ENCODE peak calls at places on chromosome 20, in seven cellular contexts. B is MM.1S, D is IMR-90, J is kidney, P is H9, N is fibroblast of lung, Z is GM12878. K is an unnamed sample.

GRCh38 chr20:41335591-41335990 is 5.0 kb upstream of the LPIN3 start:
- DNase-seq in B (no peak), D (no peak), J (no peak), P (no peak), N (no peak), Z (no peak), K (no peak)

GRCh38 chr20:48776306-48776705 is 51.5 kb downstream of the PREX1 start:
- DNase-seq in B (no peak), D (peak), J (no peak), P (no peak), N (peak), Z (no peak), K (no peak)

GRCh38 chr20:51759769-51760510 is 8.2 kb downstream of the ATP9A start:
- DNase-seq in B (no peak), D (no peak), J (no peak), P (no peak), N (peak), Z (no peak), K (no peak)

GRCh38 chr20:58597021-58597940 is 53.8 kb upstream of the STX16 start:
- DNase-seq in B (no peak), D (no peak), J (no peak), P (no peak), N (peak), Z (no peak), K (no peak)

GRCh38 chr20:18101125-18101820 is 36.4 kb upstream of the KAT14 start:
- DNase-seq in B (no peak), D (no peak), J (no peak), P (peak), N (no peak), Z (no peak), K (no peak)

GRCh38 chr20:36950432-36951197 is 893 bp downstream of the SAMHD1 start:
- DNase-seq in B (peak), D (peak), J (peak), P (peak), N (peak), Z (no peak), K (no peak)

GRCh38 chr20:56924976-56925695 is 296.0 kb downstream of the TFAP2C start:
- DNase-seq in B (no peak), D (no peak), J (no peak), P (peak), N (no peak), Z (no peak), K (no peak)

GRCh38 chr20:56371977-56372376 is 13.2 kb downstream of the FAM210B start:
- DNase-seq in B (no peak), D (no peak), J (no peak), P (no peak), N (no peak), Z (no peak), K (no peak)

GRCh38 chr20:49591217-49591865 is 23.4 kb upstream of the PTGIS start:
- DNase-seq in B (no peak), D (peak), J (peak), P (no peak), N (peak), Z (no peak), K (no peak)

GRCh38 chr20:8082999-8083398 is 49.1 kb upstream of the PLCB1 start:
- DNase-seq in B (no peak), D (peak), J (no peak), P (no peak), N (peak), Z (no peak), K (no peak)

GRCh38 chr20:34237942-34238341 is 3.3 kb upstream of the ASIP start:
- DNase-seq in B (no peak), D (no peak), J (no peak), P (no peak), N (no peak), Z (no peak), K (no peak)

GRCh38 chr20:33884633-33885032 is 73.5 kb downstream of the CHMP4B start:
- DNase-seq in B (no peak), D (no peak), J (no peak), P (no peak), N (no peak), Z (no peak), K (no peak)

GRCh38 chr20:38590682-38591483 is 9.9 kb downstream of the ADIG start:
- DNase-seq in B (no peak), D (no peak), J (no peak), P (no peak), N (no peak), Z (no peak), K (no peak)

GRCh38 chr20:38997622-38998021 is 35.5 kb downstream of the DHX35 start:
- DNase-seq in B (no peak), D (no peak), J (no peak), P (peak), N (peak), Z (peak), K (no peak)

GRCh38 chr20:12847862-12848261 is 160.9 kb upstream of the SPTLC3 start:
- DNase-seq in B (peak), D (no peak), J (no peak), P (no peak), N (no peak), Z (no peak), K (no peak)

GRCh38 chr20:10769700-10770099 is 95.9 kb upstream of the JAG1 start:
- DNase-seq in B (no peak), D (peak), J (no peak), P (no peak), N (peak), Z (no peak), K (no peak)

GRCh38 chr20:24522452-24523330 is 53.3 kb downstream of the SYNDIG1 start:
- DNase-seq in B (no peak), D (no peak), J (no peak), P (no peak), N (no peak), Z (no peak), K (no peak)

GRCh38 chr20:37736132-37736531 is 42.3 kb downstream of the CTNNBL1 start:
- DNase-seq in B (no peak), D (no peak), J (no peak), P (no peak), N (no peak), Z (no peak), K (no peak)

DNA sequence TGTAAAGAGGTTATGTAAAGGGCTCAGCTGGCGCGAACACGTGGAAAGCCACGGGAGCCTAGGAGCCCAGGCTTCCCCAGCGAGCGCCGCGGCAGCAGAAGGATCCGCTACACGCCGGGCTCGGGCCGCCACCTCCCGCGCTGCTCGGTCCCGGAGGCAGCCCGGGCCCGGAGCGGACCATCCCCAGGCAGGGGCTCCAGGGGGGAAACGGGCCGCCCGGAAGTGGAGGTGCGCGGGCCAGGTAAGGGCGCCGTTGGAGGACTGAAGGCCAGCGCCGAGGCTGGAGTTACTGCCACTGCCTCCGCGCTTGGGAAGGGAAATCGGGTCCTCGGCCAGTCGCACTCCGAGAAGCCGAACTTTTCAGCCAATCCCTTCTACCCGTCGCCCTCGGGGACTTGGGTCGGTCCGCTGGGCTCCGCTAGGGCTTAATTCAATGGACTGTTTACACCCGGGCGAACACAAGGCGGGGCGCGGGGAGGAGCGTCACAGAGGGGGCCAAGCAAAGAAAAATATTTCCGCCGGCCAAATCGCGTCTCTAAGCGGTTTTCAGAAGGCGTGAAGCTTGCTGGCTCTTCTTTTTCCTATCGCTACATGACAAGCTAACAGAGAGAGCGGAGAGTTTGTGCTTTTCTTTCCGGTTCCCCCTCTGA is 433 bp downstream of the STK35 start:
- DNase-seq in B (peak), D (peak), J (peak), P (peak), N (peak), Z (peak), K (peak)
- TF ChIP-seq CTCF in B (no peak), D (no peak), J (no peak), P (no peak), N (no peak), Z (no peak), K (no peak)

GRCh38 chr20:62873280-62873679 is 11.7 kb upstream of the TCFL5 start:
- DNase-seq in B (no peak), D (no peak), J (no peak), P (no peak), N (no peak), Z (no peak), K (no peak)

GRCh38 chr20:62876441-62876825 is 14.8 kb upstream of the TCFL5 start:
- DNase-seq in B (no peak), D (no peak), J (no peak), P (no peak), N (no peak), Z (no peak), K (no peak)

GRCh38 chr20:62875419-62876355 is 14.1 kb upstream of the TCFL5 start:
- DNase-seq in B (no peak), D (peak), J (peak), P (peak), N (peak), Z (no peak), K (no peak)

GRCh38 chr20:62872863-62873261 is 11.2 kb upstream of the TCFL5 start:
- DNase-seq in B (no peak), D (no peak), J (no peak), P (no peak), N (no peak), Z (no peak), K (no peak)

DNA sequence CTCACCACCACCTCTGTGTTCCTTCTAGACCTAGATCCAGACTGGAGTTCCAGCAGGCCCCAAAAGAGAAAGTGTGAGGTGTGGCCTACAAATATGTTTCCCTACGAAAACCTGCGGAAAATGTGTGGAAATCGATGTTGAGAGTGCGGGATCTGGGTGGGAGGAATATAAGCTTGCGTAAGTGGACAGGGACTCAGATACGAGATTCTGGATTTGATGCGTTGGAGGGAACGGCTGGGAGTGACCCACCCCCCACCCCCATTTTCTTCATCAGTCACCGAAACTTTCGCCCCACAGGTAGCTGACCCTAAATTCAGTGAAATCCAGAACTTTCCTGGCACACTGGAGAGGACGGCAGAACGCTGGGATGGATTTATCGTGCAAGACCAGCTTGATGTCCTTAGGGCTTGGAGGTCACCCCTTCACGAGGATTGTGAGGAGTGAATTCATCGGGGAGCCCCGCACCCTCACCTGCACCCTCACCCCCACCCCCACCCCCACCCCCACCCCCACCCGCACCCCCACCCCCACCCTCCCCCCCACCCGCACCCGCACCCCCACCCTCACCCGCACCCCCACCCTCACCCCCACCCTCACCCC is 13.2 kb upstream of the TCFL5 start:
- DNase-seq in B (no peak), D (no peak), J (no peak), P (no peak), N (peak), Z (no peak), K (no peak)
- H3K9ac ChIP-seq in B (no peak), D (no peak), J (no peak), P (no peak), N (no peak), Z (no peak), K (no peak)

DNA sequence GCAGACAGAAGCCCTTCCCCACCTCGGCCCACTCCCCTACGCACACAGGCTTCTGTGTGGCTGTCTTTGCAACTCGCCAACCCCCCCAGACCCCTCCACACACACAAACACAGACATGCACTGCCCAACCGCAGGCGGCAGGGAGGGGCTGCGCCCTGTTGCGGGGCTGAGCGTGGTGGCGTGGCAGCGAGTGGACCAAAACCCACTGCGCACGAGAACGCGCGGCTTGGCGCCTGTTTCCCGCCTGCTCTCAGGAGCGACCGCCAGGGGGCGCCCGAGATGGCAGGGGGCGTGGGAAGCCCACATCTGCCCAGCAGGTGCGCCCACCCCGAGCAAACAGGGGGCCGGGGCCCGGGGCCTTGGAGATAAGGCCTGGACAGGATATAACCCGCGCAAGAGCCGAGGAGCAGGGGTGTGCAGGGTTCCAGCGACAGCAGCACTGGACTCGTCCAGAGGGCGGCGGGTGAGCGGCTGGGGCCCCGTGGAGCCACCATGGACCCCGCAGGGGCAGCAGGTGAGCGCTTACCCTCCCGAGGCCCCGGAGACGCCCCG is at the start of gene RBPJL:
- DNase-seq in B (no peak), D (no peak), J (no peak), P (peak), N (no peak), Z (no peak), K (no peak)
- TF ChIP-seq CTCF in B (peak), D (peak), J (peak), P (peak), N (peak), Z (peak), K (peak)

DNA sequence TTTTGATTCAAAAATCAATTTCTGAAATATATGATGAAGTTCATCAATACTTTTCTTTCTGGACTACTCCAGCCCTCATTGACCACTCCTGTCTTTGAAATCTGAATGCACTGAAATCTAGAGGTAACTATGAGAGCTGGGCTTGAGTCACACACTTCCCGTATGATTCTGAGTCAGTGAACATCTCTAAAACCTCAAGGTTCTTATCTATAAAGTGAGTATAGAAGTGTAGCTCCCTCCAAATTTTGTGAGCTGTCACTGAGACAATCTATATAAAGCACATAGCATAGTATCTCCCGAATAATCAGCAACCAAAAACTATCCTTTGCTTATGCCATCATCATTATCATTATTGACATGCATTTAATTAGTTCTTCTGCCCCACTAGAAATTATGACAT is 182.4 kb downstream of the TSHZ2 start:
- DNase-seq in B (no peak), D (no peak), J (no peak), P (no peak), N (peak), Z (no peak), K (no peak)
- H3K9ac ChIP-seq in B (no peak), D (no peak), J (no peak), P (no peak), N (no peak), Z (no peak), K (no peak)

GRCh38 chr20:19212524-19213502 is at the start of gene SLC24A3:
- DNase-seq in B (peak), D (no peak), J (peak), P (peak), N (peak), Z (no peak), K (no peak)
- TF ChIP-seq CTCF in B (peak), D (no peak), J (peak), P (peak), N (peak), Z (no peak), K (peak)

DNA sequence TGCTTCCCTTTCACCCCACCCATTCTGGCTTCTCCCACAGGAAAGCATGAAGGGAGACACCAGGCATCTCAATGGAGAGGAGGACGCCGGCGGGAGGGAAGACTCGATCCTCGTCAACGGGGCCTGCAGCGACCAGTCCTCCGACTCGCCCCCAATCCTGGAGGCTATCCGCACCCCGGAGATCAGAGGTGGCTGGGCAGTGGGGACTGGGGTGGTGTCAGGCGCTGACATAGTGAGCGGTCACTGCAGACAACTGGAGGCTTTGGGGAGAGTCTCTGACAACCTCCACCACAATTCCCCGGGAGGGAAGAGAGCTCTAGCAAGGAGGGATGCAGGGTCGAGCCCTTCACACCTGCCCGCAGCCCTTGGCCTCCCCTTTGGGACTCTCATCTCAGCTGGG is 18.1 kb downstream of the DNMT3B start:
- DNase-seq in B (no peak), D (no peak), J (no peak), P (no peak), N (no peak), Z (no peak), K (no peak)
- H3K9ac ChIP-seq in B (no peak), D (no peak), J (no peak), P (no peak), N (no peak), Z (no peak), K (no peak)

GRCh38 chr20:64077541-64077875 is 1.8 kb downstream of the RGS19 start:
- DNase-seq in B (no peak), D (no peak), J (no peak), P (no peak), N (no peak), Z (no peak), K (no peak)
- TF ChIP-seq CTCF in B (no peak), D (no peak), J (no peak), P (no peak), N (no peak), Z (no peak), K (no peak)

GRCh38 chr20:63740501-63741353 is 1.2 kb downstream of the SLC2A4RG start:
- DNase-seq in B (no peak), D (peak), J (peak), P (peak), N (peak), Z (no peak), K (peak)
- H3K9ac ChIP-seq in B (no peak), D (peak), J (peak), P (no peak), N (peak), Z (peak), K (peak)

GRCh38 chr20:63856111-63856511 is 5.2 kb upstream of the ABHD16B start:
- DNase-seq in B (no peak), D (no peak), J (no peak), P (peak), N (no peak), Z (no peak), K (no peak)

GRCh38 chr20:63860325-63861051 is 810 bp upstream of the ABHD16B start:
- DNase-seq in B (no peak), D (no peak), J (no peak), P (no peak), N (no peak), Z (no peak), K (no peak)

GRCh38 chr20:63857751-63858392 is 3.4 kb upstream of the ABHD16B start:
- DNase-seq in B (no peak), D (no peak), J (peak), P (no peak), N (no peak), Z (no peak), K (no peak)

GRCh38 chr20:63859166-63859699 is 2.1 kb upstream of the ABHD16B start:
- DNase-seq in B (no peak), D (no peak), J (no peak), P (no peak), N (no peak), Z (no peak), K (no peak)

DNA sequence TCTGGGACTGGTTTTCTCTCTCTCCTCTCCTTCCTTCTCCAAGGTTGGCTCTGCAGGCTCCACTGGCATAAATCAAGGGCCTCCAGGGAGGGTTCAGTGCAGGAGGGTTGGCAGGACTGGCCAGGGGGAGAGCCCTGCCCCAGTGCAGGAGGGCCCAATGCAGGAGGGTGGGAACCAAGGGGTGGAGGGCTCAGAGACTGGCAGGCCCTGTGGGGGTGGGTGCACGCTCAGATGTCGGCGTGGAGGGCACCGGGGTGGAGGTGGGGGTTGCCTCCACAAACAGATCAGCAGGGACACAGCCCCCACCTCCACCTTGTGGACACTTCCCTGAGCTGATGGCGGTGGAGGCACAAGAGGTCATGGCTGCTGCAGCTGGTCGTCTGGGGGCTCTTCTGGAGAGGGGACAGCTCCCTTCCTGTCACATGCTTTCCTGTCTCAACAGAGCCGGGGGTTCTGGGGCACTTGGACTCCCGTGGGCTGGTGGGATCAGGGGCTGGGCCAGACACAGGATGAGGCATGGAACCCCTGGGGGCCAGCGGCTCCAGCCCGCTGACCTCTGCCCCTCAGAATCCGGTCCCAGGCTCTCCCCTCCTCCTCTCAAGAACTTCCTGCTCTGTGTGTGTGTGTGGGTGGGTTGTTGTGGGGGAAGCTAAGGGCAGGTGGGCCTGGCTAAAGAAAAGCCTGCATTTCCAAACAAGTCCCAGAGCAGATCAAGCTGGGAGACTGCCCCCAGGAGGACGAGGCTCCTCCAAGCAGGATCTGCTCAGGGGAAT is 2.7 kb upstream of the ABHD16B start:
- DNase-seq in B (no peak), D (peak), J (peak), P (peak), N (peak), Z (no peak), K (no peak)
- TF ChIP-seq CTCF in B (no peak), D (peak), J (peak), P (peak), N (peak), Z (no peak), K (no peak)

K was measured in keratinocyte.